ENCODE peak calls at places on chromosomes 2 and 18, in eight cellular contexts. O is epithelial cell of esophagus, J is heart right ventricle, H is cardiac muscle cell, D is fibroblast of the aortic adventitia, P is transverse colon, M is lung, Z is testis. Q is an unnamed sample.

GRCh38 chr2:29920631-29921559 is 491 bp downstream of the ALK start:
- DNase-seq in D (peak), M (no peak), Z (peak), J (no peak), H (peak), O (peak), P (no peak), Q (peak)

GRCh38 chr2:233051241-233052149 is 8.6 kb upstream of the INPP5D start:
- DNase-seq in P (no peak), M (peak), D (peak), O (peak), Z (no peak), J (peak), H (no peak), Q (peak)

GRCh38 chr2:174492963-174493431 is 6.2 kb upstream of the GPR155 start:
- DNase-seq in D (peak), Z (no peak), J (no peak), H (no peak), M (no peak), P (peak), O (no peak), Q (no peak)

GRCh38 chr2:215736653-215737290 is 276.6 kb downstream of the MREG start:
- DNase-seq in O (peak), H (peak), P (no peak), M (no peak), D (peak), Z (no peak), J (no peak), Q (peak)

GRCh38 chr18:79935925-79936324 is 15.5 kb downstream of the SLC66A2 start:
- DNase-seq in O (no peak), D (no peak), P (peak), J (no peak), H (no peak), M (no peak), Z (no peak), Q (no peak)

GRCh38 chr2:234373060-234373459 is 123.8 kb downstream of the ARL4C start:
- DNase-seq in D (no peak), M (no peak), O (peak), P (no peak), J (no peak), H (no peak), Z (no peak), Q (no peak)

GRCh38 chr2:75503048-75503607 is 57.6 kb downstream of the EVA1A start:
- DNase-seq in H (no peak), P (no peak), J (no peak), O (peak), Z (no peak), D (peak), M (no peak), Q (peak)

GRCh38 chr2:9908639-9909038 is 42.9 kb upstream of the GRHL1 start:
- DNase-seq in D (no peak), J (no peak), M (no peak), H (no peak), Z (no peak), P (no peak), O (peak), Q (no peak)

GRCh38 chr2:46493971-46494250 is 14.5 kb downstream of the TMEM247 start:
- DNase-seq in D (no peak), H (no peak), M (no peak), J (no peak), P (no peak), O (no peak), Z (no peak), Q (no peak)

GRCh38 chr2:72361516-72361915 is 213.9 kb upstream of the CYP26B1 start:
- DNase-seq in P (no peak), H (no peak), D (no peak), M (no peak), O (no peak), Z (no peak), J (no peak), Q (no peak)

GRCh38 chr2:230898016-230898415 is 27.0 kb downstream of the GPR55 start:
- DNase-seq in J (no peak), O (no peak), D (no peak), H (no peak), M (no peak), Z (no peak), P (peak), Q (no peak)

GRCh38 chr2:165864353-165864752 is 70.3 kb upstream of the GALNT3 start:
- DNase-seq in D (no peak), Z (no peak), O (no peak), J (no peak), M (no peak), P (no peak), H (no peak), Q (no peak)

GRCh38 chr2:240790370-240791210 is 29.4 kb downstream of the KIF1A start:
- DNase-seq in D (no peak), H (no peak), P (no peak), J (no peak), O (no peak), Z (no peak), M (no peak), Q (no peak)

GRCh38 chr2:159281002-159281401 is 5.5 kb downstream of the WDSUB1 start:
- DNase-seq in M (no peak), O (no peak), H (no peak), Z (no peak), P (no peak), D (no peak), J (no peak), Q (no peak)

GRCh38 chr18:69400976-69401474 is 337 bp downstream of the DOK6 start:
- DNase-seq in J (peak), O (peak), P (peak), H (peak), Z (peak), D (peak), M (no peak), Q (peak)
- H3K4me3 ChIP-seq in J (peak), O (peak), P (peak), H (peak), Z (peak), D (peak), M (peak), Q (peak)

GRCh38 chr2:38146917-38147307 is 71.0 kb upstream of the CYP1B1 start:
- DNase-seq in J (no peak), H (peak), M (peak), P (no peak), O (peak), D (peak), Z (peak), Q (peak)
- H3K4me3 ChIP-seq in J (no peak), H (no peak), M (no peak), P (no peak), O (no peak), D (no peak), Z (no peak), Q (no peak)

DNA sequence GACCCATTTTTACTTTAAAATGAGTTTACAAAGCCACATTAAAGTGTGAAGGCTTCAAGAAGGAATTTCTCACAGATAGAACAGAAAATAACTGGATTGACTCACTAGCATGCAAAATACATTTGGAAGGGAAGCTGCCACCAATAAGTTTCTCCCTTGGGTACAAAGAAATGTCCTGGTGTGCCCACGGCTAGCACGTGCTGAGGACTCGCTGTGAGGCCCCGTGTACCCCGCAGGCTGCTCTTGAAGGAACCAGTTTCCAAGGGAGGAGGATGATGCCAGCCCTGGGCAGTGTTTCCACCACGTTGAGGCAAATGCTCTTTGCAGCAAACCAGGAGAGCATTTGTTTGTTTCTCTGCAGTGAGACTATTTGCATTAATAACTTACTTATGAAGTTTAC is 207.3 kb downstream of the SH3RF3 start:
- DNase-seq in H (no peak), D (no peak), P (no peak), Z (no peak), J (no peak), M (no peak), O (no peak), Q (no peak)
- H3K4me3 ChIP-seq in H (no peak), D (no peak), P (no peak), Z (no peak), J (no peak), M (no peak), O (no peak), Q (no peak)

DNA sequence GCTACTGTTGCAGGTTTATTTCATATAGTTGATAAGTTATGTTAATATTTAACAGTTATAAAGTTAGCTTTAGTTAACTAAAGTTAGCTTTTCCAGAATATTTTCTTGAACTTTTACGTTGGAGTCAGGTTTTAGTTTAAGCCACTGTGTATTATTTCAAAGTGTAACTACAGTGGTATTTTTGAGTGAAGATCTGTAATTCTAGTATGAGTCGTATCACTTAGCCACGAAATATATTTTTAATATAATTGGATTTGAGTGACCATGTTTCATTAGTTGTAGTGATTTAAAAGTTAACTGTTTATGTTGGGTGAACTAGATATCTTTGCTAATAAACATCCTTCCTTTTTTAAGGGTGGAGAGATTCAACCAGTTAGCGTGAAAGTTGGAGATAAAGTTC is 2.5 kb downstream of the HSPE1 start:
- DNase-seq in O (no peak), Z (no peak), J (no peak), P (no peak), M (no peak), D (no peak), H (no peak), Q (no peak)
- H3K4me3 ChIP-seq in O (no peak), Z (no peak), J (no peak), P (no peak), M (no peak), D (no peak), H (peak), Q (no peak)

GRCh38 chr2:61416871-61417645 is 53.8 kb downstream of the USP34 start:
- DNase-seq in M (no peak), P (no peak), J (no peak), D (no peak), O (no peak), H (no peak), Z (no peak), Q (no peak)

GRCh38 chr2:61421611-61422010 is 49.3 kb downstream of the USP34 start:
- DNase-seq in P (no peak), Z (no peak), M (no peak), J (no peak), O (no peak), D (no peak), H (no peak), Q (no peak)

GRCh38 chr2:61419570-61419969 is 51.3 kb downstream of the USP34 start:
- DNase-seq in D (no peak), J (no peak), Z (no peak), H (no peak), M (no peak), P (no peak), O (peak), Q (no peak)

GRCh38 chr2:61420986-61421546 is 49.8 kb downstream of the USP34 start:
- DNase-seq in H (no peak), D (no peak), P (no peak), Z (no peak), M (no peak), O (no peak), J (no peak), Q (no peak)

DNA sequence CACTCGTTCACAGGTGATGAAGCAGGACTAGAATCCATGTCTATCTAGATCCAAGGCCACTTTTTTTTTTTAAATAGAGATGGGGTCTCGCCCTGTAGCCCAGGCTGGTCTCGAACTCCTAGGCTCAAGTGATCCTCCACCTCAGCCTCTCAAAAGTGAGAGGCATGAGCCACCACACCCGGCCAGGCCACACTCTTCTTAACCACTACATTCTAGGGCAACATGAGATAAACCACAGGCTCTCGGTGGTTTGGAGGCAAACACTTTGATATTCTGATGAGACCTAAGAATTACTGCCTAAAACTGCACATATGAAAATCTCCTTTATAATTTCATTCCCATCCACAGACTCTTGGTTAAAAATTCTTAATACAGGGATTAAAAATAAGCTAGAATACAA is 51.8 kb downstream of the USP34 start:
- DNase-seq in D (no peak), H (no peak), P (no peak), M (no peak), O (no peak), J (no peak), Z (no peak), Q (no peak)
- H3K4me3 ChIP-seq in D (no peak), H (no peak), P (no peak), M (no peak), O (no peak), J (no peak), Z (no peak), Q (no peak)

GRCh38 chr2:68365087-68365486 is at the start of gene PLEK:
- DNase-seq in O (no peak), M (peak), D (no peak), H (no peak), Z (peak), J (peak), P (peak), Q (no peak)
- H3K4me3 ChIP-seq in O (no peak), M (no peak), D (no peak), H (no peak), Z (no peak), J (no peak), P (no peak), Q (no peak)

GRCh38 chr2:84939426-84940087 is 31.4 kb upstream of the KCMF1 start:
- DNase-seq in P (peak), H (no peak), M (no peak), D (no peak), O (peak), J (no peak), Z (no peak), Q (no peak)

GRCh38 chr2:84942166-84942565 is 28.8 kb upstream of the KCMF1 start:
- DNase-seq in O (no peak), P (no peak), M (no peak), J (no peak), H (no peak), Z (no peak), D (no peak), Q (no peak)

GRCh38 chr2:84940836-84941412 is 30.0 kb upstream of the KCMF1 start:
- DNase-seq in H (no peak), O (no peak), Z (no peak), J (no peak), P (peak), M (no peak), D (no peak), Q (no peak)

GRCh38 chr2:84938194-84938879 is 32.6 kb upstream of the KCMF1 start:
- DNase-seq in H (no peak), D (no peak), P (no peak), J (no peak), Z (no peak), O (no peak), M (no peak), Q (no peak)

DNA sequence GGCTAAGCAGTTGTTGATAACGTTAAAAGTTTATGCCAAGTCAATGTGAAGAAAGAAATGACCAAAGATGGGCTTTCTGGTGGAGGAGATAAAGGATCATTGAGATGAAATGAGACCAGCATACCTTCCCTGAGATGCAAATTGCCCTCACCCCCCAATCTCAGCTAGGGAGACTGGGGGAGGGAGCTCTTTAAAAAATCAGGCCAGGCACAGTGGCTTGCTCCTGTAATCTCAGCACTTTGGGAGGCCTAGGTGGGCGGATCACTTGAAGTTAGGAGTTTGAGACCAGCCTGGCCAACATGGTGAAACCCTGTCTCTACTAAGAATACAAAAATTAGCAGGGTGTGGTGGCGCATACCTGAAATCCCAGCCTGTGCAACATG is 30.9 kb upstream of the KCMF1 start:
- DNase-seq in Z (no peak), O (no peak), H (no peak), J (no peak), P (no peak), D (no peak), M (no peak), Q (no peak)
- H3K4me3 ChIP-seq in Z (no peak), O (no peak), H (no peak), J (no peak), P (no peak), D (no peak), M (no peak), Q (no peak)

GRCh38 chr2:54604771-54605350 is 118.6 kb upstream of the EML6 start:
- DNase-seq in J (peak), H (no peak), D (no peak), M (no peak), Z (no peak), O (no peak), P (no peak), Q (no peak)

GRCh38 chr2:54601339-54601738 is 122.1 kb upstream of the EML6 start:
- DNase-seq in Z (no peak), O (no peak), P (no peak), M (no peak), H (no peak), D (peak), J (no peak), Q (no peak)

GRCh38 chr2:54603796-54604195 is 119.7 kb upstream of the EML6 start:
- DNase-seq in Z (no peak), H (no peak), P (no peak), M (no peak), O (no peak), D (no peak), J (no peak), Q (no peak)

GRCh38 chr2:54602736-54603322 is 120.6 kb upstream of the EML6 start:
- DNase-seq in O (no peak), H (no peak), P (no peak), Z (no peak), M (no peak), J (no peak), D (no peak), Q (no peak)

GRCh38 chr2:54603357-54603756 is 120.1 kb upstream of the EML6 start:
- DNase-seq in O (no peak), J (peak), P (no peak), D (no peak), Z (no peak), H (no peak), M (no peak), Q (peak)
- H3K4me3 ChIP-seq in O (no peak), J (no peak), P (no peak), D (no peak), Z (no peak), H (no peak), M (no peak), Q (no peak)

GRCh38 chr2:152518656-152519580 is 183.9 kb downstream of the FMNL2 start:
- DNase-seq in O (peak), Z (peak), J (no peak), D (peak), H (no peak), P (no peak), M (no peak), Q (no peak)
- H3K4me3 ChIP-seq in O (no peak), Z (no peak), J (no peak), D (no peak), H (no peak), P (no peak), M (no peak), Q (no peak)